ENCODE peak calls at places on chromosomes 11 and 22, in four cellular contexts. One of them, this sample, is unnamed.

GRCh38 chr22:35915477-35916013 is 113.1 kb downstream of the RBFOX2 start:
- DNase-seq in A549: no peak
- DNase-seq in AG04450: no peak
- DNase-seq in H1: no peak
- DNase-seq in this sample: no peak

GRCh38 chr22:23251445-23252093 is 71.3 kb downstream of the BCR start:
- DNase-seq in A549: peak; percentile 6
- DNase-seq in H1: no peak
- DNase-seq in AG04450: no peak
- DNase-seq in this sample: no peak

GRCh38 chr11:95715777-95716241 is 73.8 kb downstream of the FAM76B start:
- DNase-seq in AG04450: no peak
- DNase-seq in A549: no peak
- DNase-seq in H1: no peak
- DNase-seq in this sample: no peak

GRCh38 chr11:70173018-70173417 is 30.1 kb upstream of the FADD start:
- DNase-seq in AG04450: no peak
- DNase-seq in H1: no peak
- DNase-seq in A549: no peak
- DNase-seq in this sample: no peak

GRCh38 chr11:60710482-60710881 is 11.1 kb downstream of the MS4A8 start:
- DNase-seq in AG04450: no peak
- DNase-seq in H1: no peak
- DNase-seq in A549: peak; percentile 14
- DNase-seq in this sample: no peak

GRCh38 chr22:31637938-31638618 is 23.9 kb downstream of the PISD start:
- DNase-seq in A549: no peak
- DNase-seq in AG04450: no peak
- DNase-seq in H1: no peak
- DNase-seq in this sample: no peak

GRCh38 chr11:4551346-4551979 is 6.5 kb downstream of the OR52M1 start:
- DNase-seq in AG04450: no peak
- DNase-seq in A549: no peak
- DNase-seq in H1: no peak
- DNase-seq in this sample: no peak

GRCh38 chr22:31160328-31160978 is 471 bp downstream of the RNF185 start:
- DNase-seq in H1: no peak
- DNase-seq in AG04450: no peak
- DNase-seq in A549: no peak
- DNase-seq in this sample: no peak

GRCh38 chr11:123245567-123245966 is 50.5 kb upstream of the CLMP start:
- DNase-seq in A549: no peak
- DNase-seq in H1: no peak
- DNase-seq in AG04450: no peak
- DNase-seq in this sample: no peak

GRCh38 chr11:12705874-12706273 is 31.7 kb downstream of the TEAD1 start:
- DNase-seq in H1: no peak
- DNase-seq in A549: no peak
- DNase-seq in AG04450: no peak
- DNase-seq in this sample: no peak

GRCh38 chr11:120658071-120658423 is 146.5 kb downstream of the GRIK4 start:
- DNase-seq in H1: no peak
- DNase-seq in AG04450: no peak
- DNase-seq in A549: no peak
- DNase-seq in this sample: no peak

GRCh38 chr22:37932821-37933578 is 20.4 kb downstream of the C22orf23 start:
- DNase-seq in AG04450: no peak
- DNase-seq in A549: no peak
- DNase-seq in H1: no peak
- DNase-seq in this sample: no peak

GRCh38 chr11:126231725-126232459 is 20.3 kb downstream of the FAM118B start:
- DNase-seq in H1: no peak
- DNase-seq in AG04450: peak; percentile 36
- DNase-seq in A549: no peak
- DNase-seq in this sample: no peak

GRCh38 chr11:93652161-93652597 is 9.3 kb upstream of the CEP295 start:
- DNase-seq in A549: no peak
- DNase-seq in H1: no peak
- DNase-seq in AG04450: no peak
- DNase-seq in this sample: peak; percentile 28

GRCh38 chr11:120511804-120512726 is 517 bp downstream of the GRIK4 start:
- DNase-seq in AG04450: no peak
- DNase-seq in H1: no peak
- DNase-seq in A549: no peak
- DNase-seq in this sample: no peak

GRCh38 chr22:37068859-37069258 is 17.3 kb downstream of the KCTD17 start:
- DNase-seq in H1: peak; percentile 64
- DNase-seq in A549: no peak
- DNase-seq in AG04450: no peak
- DNase-seq in this sample: peak; percentile 26

GRCh38 chr11:47992959-47993820 is 12.8 kb downstream of the PTPRJ start:
- DNase-seq in A549: peak; percentile 72
- DNase-seq in H1: no peak
- DNase-seq in AG04450: no peak
- DNase-seq in this sample: no peak

GRCh38 chr11:40130427-40130826 is 1329.0 kb downstream of the LRRC4C start:
- DNase-seq in A549: no peak
- DNase-seq in AG04450: no peak
- DNase-seq in H1: no peak
- DNase-seq in this sample: no peak

GRCh38 chr11:16981651-16982194 is 32.5 kb downstream of the PLEKHA7 start:
- DNase-seq in AG04450: no peak
- DNase-seq in A549: no peak
- DNase-seq in H1: peak; percentile 29
- DNase-seq in this sample: peak; percentile 39

GRCh38 chr11:19646921-19647320 is 65.7 kb upstream of the NAV2 start:
- DNase-seq in A549: no peak
- DNase-seq in H1: no peak
- DNase-seq in AG04450: peak; percentile 80
- DNase-seq in this sample: no peak

GRCh38 chr11:121950160-121950559 is 165.9 kb downstream of the BLID start:
- DNase-seq in A549: no peak
- DNase-seq in AG04450: no peak
- DNase-seq in H1: no peak
- DNase-seq in this sample: no peak

GRCh38 chr22:24230911-24231656 is 13.8 kb downstream of the GGT5 start:
- DNase-seq in AG04450: no peak
- DNase-seq in A549: no peak
- DNase-seq in H1: peak; percentile 51
- DNase-seq in this sample: peak; percentile 36

GRCh38 chr22:46057762-46058420 is 80.9 kb upstream of the WNT7B start:
- DNase-seq in H1: no peak
- DNase-seq in A549: no peak
- DNase-seq in AG04450: no peak
- DNase-seq in this sample: no peak

GRCh38 chr22:30227438-30228228 is 18.9 kb downstream of the LIF start:
- DNase-seq in H1: no peak
- DNase-seq in A549: no peak
- DNase-seq in AG04450: no peak
- DNase-seq in this sample: no peak

GRCh38 chr11:115455606-115456005 is 48.6 kb downstream of the CADM1 start:
- DNase-seq in AG04450: no peak
- DNase-seq in A549: no peak
- DNase-seq in H1: no peak
- DNase-seq in this sample: no peak

GRCh38 chr11:31657091-31657490 is 147.5 kb downstream of the ELP4 start:
- DNase-seq in H1: no peak
- DNase-seq in A549: no peak
- DNase-seq in AG04450: no peak
- DNase-seq in this sample: no peak

GRCh38 chr11:115659061-115659963 is 155.1 kb upstream of the CADM1 start:
- DNase-seq in A549: no peak
- DNase-seq in AG04450: no peak
- DNase-seq in H1: no peak
- DNase-seq in this sample: peak; percentile 33

GRCh38 chr11:76155455-76156232 is 50.7 kb downstream of the WNT11 start:
- DNase-seq in AG04450: no peak
- DNase-seq in A549: no peak
- DNase-seq in H1: no peak
- DNase-seq in this sample: no peak

GRCh38 chr11:12712132-12712531 is 37.9 kb downstream of the TEAD1 start:
- DNase-seq in A549: no peak
- DNase-seq in AG04450: no peak
- DNase-seq in H1: no peak
- DNase-seq in this sample: no peak

GRCh38 chr11:128491195-128491936 is 96.0 kb downstream of the ETS1 start:
- DNase-seq in H1: no peak
- DNase-seq in AG04450: no peak
- DNase-seq in A549: no peak
- DNase-seq in this sample: no peak

GRCh38 chr11:57213282-57214086 is 23.6 kb downstream of the APLNR start:
- DNase-seq in AG04450: no peak
- DNase-seq in A549: no peak
- DNase-seq in H1: no peak
- DNase-seq in this sample: no peak

GRCh38 chr22:20015971-20016733 is 471 bp downstream of the ARVCF start:
- DNase-seq in A549: no peak
- DNase-seq in AG04450: no peak
- DNase-seq in H1: no peak
- DNase-seq in this sample: peak; percentile 31

GRCh38 chr11:3222941-3223905 is 4.6 kb upstream of the MRGPRG start:
- DNase-seq in A549: no peak
- DNase-seq in AG04450: no peak
- DNase-seq in H1: no peak
- DNase-seq in this sample: no peak

GRCh38 chr22:29269731-29270474 is 1.8 kb downstream of the EWSR1 start:
- DNase-seq in H1: no peak
- DNase-seq in A549: no peak
- DNase-seq in AG04450: no peak
- DNase-seq in this sample: no peak

GRCh38 chr11:11346249-11346648 is 6.8 kb downstream of the CSNK2A3 start:
- DNase-seq in AG04450: no peak
- DNase-seq in H1: no peak
- DNase-seq in A549: no peak
- DNase-seq in this sample: no peak

GRCh38 chr11:13329670-13330401 is 52.2 kb downstream of the BMAL1 start:
- DNase-seq in A549: peak; percentile 13
- DNase-seq in AG04450: no peak
- DNase-seq in H1: no peak
- DNase-seq in this sample: no peak

GRCh38 chr11:76997512-76997911 is 36.7 kb upstream of the B3GNT6 start:
- DNase-seq in H1: no peak
- DNase-seq in AG04450: no peak
- DNase-seq in A549: no peak
- DNase-seq in this sample: no peak

GRCh38 chr11:18526130-18526520 is 617 bp downstream of the TSG101 start:
- DNase-seq in H1: no peak
- DNase-seq in A549: no peak
- DNase-seq in AG04450: no peak
- DNase-seq in this sample: no peak

GRCh38 chr22:39312410-39312809 is 7.0 kb downstream of the RPL3 start:
- DNase-seq in A549: no peak
- DNase-seq in H1: no peak
- DNase-seq in AG04450: no peak
- DNase-seq in this sample: no peak

GRCh38 chr11:64804346-64805210 is 1.6 kb upstream of the MAP4K2 start:
- DNase-seq in A549: no peak
- DNase-seq in H1: no peak
- DNase-seq in AG04450: no peak
- DNase-seq in this sample: no peak
- TF ChIP-seq CTCF in A549: no peak
- TF ChIP-seq CTCF in H1: peak; percentile 53
- TF ChIP-seq CTCF in AG04450: peak; percentile 4
- TF ChIP-seq CTCF in this sample: no peak

DNA sequence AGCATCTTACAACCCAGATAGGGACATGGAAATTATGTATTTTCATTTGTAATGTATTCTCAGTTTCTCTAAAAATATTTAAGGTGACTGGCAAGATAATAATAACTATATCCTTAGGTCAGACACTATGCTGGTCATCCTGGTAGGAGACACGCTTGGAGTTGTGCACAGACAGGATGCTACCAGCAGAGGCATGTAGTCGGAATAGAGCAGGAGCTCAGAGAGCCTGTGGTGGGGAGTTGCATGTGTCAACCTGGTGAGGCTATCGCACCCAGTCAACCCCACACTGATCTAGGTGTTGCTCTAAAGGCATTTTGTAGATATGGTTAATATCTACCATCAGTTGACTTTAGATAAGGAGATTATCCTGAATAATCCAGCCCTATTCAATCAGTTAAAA is 318.5 kb downstream of the MIAT start:
- DNase-seq in AG04450: no peak
- DNase-seq in A549: no peak
- DNase-seq in H1: no peak
- DNase-seq in this sample: no peak
- TF ChIP-seq CTCF in AG04450: no peak
- TF ChIP-seq CTCF in A549: no peak
- TF ChIP-seq CTCF in H1: no peak
- TF ChIP-seq CTCF in this sample: no peak

GRCh38 chr11:65130631-65131416 is 3.5 kb downstream of the SYVN1 start:
- DNase-seq in H1: no peak
- DNase-seq in A549: no peak
- DNase-seq in AG04450: no peak
- DNase-seq in this sample: no peak
- TF ChIP-seq CTCF in H1: no peak
- TF ChIP-seq CTCF in A549: no peak
- TF ChIP-seq CTCF in AG04450: no peak
- TF ChIP-seq CTCF in this sample: no peak

GRCh38 chr11:65859134-65859811 is 960 bp upstream of the MUS81 start:
- DNase-seq in A549: peak; percentile 97
- DNase-seq in H1: peak; percentile 99
- DNase-seq in AG04450: peak; percentile 97
- DNase-seq in this sample: peak; percentile 96
- TF ChIP-seq CTCF in A549: no peak
- TF ChIP-seq CTCF in H1: peak; percentile 28
- TF ChIP-seq CTCF in AG04450: peak; percentile 28
- TF ChIP-seq CTCF in this sample: peak; percentile 35

DNA sequence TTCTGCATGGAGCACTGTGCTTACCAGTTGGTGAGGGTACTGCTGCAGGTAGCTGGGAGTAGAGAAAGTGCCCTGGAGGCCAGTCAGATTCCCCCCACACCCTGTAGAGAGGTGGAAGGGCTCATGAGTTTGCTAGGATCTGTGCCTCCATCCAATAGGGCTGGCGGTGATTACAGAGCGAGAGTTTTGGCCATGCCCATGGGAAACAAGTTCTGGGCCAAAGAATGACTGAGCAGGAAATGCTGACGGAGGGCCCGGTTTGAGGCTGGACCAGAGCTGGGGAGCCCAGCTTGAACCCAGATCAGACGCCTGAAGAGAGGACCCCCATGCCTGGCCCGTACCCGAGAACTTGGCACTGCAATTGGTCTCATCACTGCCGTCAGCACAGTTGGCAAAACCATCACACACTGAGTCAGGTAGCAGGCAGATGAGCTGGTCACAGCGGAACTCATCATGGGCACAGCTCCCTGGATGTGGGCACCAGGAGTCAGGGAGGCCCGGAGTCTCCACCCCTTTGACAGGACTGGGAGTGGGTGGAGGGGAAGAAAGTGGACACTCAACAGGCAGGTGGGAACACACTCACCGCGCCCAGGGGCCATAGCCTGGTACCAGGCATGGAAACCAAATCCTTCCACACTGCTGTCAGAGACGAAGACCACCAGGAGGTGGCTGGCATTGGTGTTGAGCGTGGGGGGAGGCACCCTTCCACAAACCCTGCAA is 2.1 kb downstream of the MFRP start:
- DNase-seq in AG04450: no peak
- DNase-seq in H1: no peak
- DNase-seq in A549: no peak
- DNase-seq in this sample: no peak
- TF ChIP-seq CTCF in AG04450: no peak
- TF ChIP-seq CTCF in H1: no peak
- TF ChIP-seq CTCF in A549: no peak
- TF ChIP-seq CTCF in this sample: no peak